ENCODE peak calls at places on chromosomes 13 and 19, in five cellular contexts. Y is epithelial cell of esophagus, M is lower leg skin, Q is brain microvascular endothelial cell, E is OCI-LY7. I is an unnamed sample.

GRCh38 chr13:111587249-111587648 is 266.8 kb downstream of the TEX29 start:
- DNase-seq in E (no peak), Y (no peak), Q (no peak), M (no peak), I (no peak)

GRCh38 chr13:42043676-42044075 is 4.8 kb upstream of the DGKH start:
- DNase-seq in E (no peak), Y (no peak), M (no peak), Q (no peak), I (no peak)

GRCh38 chr13:113800576-113800926 is 41.5 kb downstream of the TMEM255B start:
- DNase-seq in Y (no peak), Q (no peak), M (no peak), E (no peak), I (no peak)

GRCh38 chr13:64154514-64154913 is 2738.9 kb upstream of the PCDH20 start:
- DNase-seq in Q (no peak), Y (peak), E (no peak), M (no peak), I (peak)

GRCh38 chr13:112781881-112782361 is 92.1 kb downstream of the ATP11A start:
- DNase-seq in Q (no peak), M (no peak), E (no peak), Y (peak), I (peak)

GRCh38 chr13:81591528-81592220 is 1250.7 kb upstream of the SPRY2 start:
- DNase-seq in E (no peak), Q (no peak), M (no peak), Y (no peak), I (no peak)

GRCh38 chr19:6204212-6204611 is 68.7 kb downstream of the ACSBG2 start:
- DNase-seq in E (no peak), Q (no peak), M (peak), Y (no peak), I (no peak)

GRCh38 chr13:73072501-73072900 is 13.7 kb downstream of the KLF5 start:
- DNase-seq in M (no peak), E (no peak), Q (no peak), Y (no peak), I (no peak)

GRCh38 chr19:34265221-34265650 is 10.9 kb downstream of the GARRE1 start:
- DNase-seq in E (no peak), Y (peak), M (no peak), Q (no peak), I (no peak)

GRCh38 chr19:23415561-23416191 is 20.4 kb upstream of the ZNF91 start:
- DNase-seq in E (no peak), Y (peak), M (no peak), Q (no peak), I (no peak)

GRCh38 chr19:31676271-31677004 is 327.2 kb upstream of the TSHZ3 start:
- DNase-seq in M (no peak), Q (no peak), E (peak), Y (no peak), I (peak)

GRCh38 chr13:98459721-98460370 is 117.1 kb downstream of the STK24 start:
- DNase-seq in M (no peak), E (no peak), Q (no peak), Y (no peak), I (no peak)

GRCh38 chr13:104106705-104107393 is 1040.6 kb upstream of the SLC10A2 start:
- DNase-seq in Y (peak), Q (peak), E (no peak), M (no peak), I (no peak)

GRCh38 chr13:95160112-95160906 is 140.9 kb downstream of the ABCC4 start:
- DNase-seq in E (no peak), Q (no peak), Y (peak), M (no peak), I (no peak)

GRCh38 chr13:94408300-94409036 is 71.0 kb downstream of the DCT start:
- DNase-seq in Y (no peak), Q (no peak), E (no peak), M (no peak), I (no peak)

GRCh38 chr13:114134111-114134943 is 1.9 kb upstream of the RASA3 start:
- DNase-seq in M (no peak), Q (no peak), Y (no peak), E (no peak), I (no peak)

GRCh38 chr13:64471916-64472315 is 2758.2 kb downstream of the PCDH9 start:
- DNase-seq in Y (peak), E (no peak), Q (no peak), M (no peak), I (no peak)

GRCh38 chr13:93307166-93307565 is 80.6 kb downstream of the GPC6 start:
- DNase-seq in Q (no peak), E (no peak), M (no peak), Y (no peak), I (no peak)

GRCh38 chr13:23736541-23736940 is 152.7 kb downstream of the MIPEP start:
- DNase-seq in Y (no peak), M (no peak), E (no peak), Q (no peak), I (no peak)

GRCh38 chr19:40416918-40417713 is 3.9 kb upstream of the PRX start:
- DNase-seq in Y (peak), M (no peak), Q (no peak), E (peak), I (no peak)

GRCh38 chr13:113668491-113668971 is 1.5 kb downstream of the GRK1 start:
- DNase-seq in E (no peak), Y (no peak), Q (no peak), M (no peak), I (no peak)

GRCh38 chr13:27024062-27024461 is 147.5 kb downstream of the USP12 start:
- DNase-seq in E (no peak), Y (no peak), M (no peak), Q (no peak), I (no peak)

GRCh38 chr19:7705387-7706187 is 3.7 kb upstream of the FCER2 start:
- DNase-seq in Q (no peak), Y (no peak), M (peak), E (peak), I (no peak)

GRCh38 chr19:58228584-58229254 is at the start of gene ZNF544:
- DNase-seq in E (peak), Q (peak), M (peak), Y (peak), I (peak)

GRCh38 chr19:4871711-4872110 is 4.2 kb upstream of the PLIN3 start:
- DNase-seq in E (no peak), M (no peak), Q (no peak), Y (no peak), I (no peak)

GRCh38 chr19:4870025-4870700 is 2.7 kb upstream of the PLIN3 start:
- DNase-seq in Q (peak), E (no peak), M (peak), Y (peak), I (no peak)

GRCh38 chr19:4866595-4867424 is 657 bp downstream of the PLIN3 start:
- DNase-seq in Y (peak), E (peak), Q (no peak), M (peak), I (no peak)

GRCh38 chr19:4867534-4868285 is at the start of gene PLIN3:
- DNase-seq in M (peak), Q (peak), Y (peak), E (peak), I (peak)

DNA sequence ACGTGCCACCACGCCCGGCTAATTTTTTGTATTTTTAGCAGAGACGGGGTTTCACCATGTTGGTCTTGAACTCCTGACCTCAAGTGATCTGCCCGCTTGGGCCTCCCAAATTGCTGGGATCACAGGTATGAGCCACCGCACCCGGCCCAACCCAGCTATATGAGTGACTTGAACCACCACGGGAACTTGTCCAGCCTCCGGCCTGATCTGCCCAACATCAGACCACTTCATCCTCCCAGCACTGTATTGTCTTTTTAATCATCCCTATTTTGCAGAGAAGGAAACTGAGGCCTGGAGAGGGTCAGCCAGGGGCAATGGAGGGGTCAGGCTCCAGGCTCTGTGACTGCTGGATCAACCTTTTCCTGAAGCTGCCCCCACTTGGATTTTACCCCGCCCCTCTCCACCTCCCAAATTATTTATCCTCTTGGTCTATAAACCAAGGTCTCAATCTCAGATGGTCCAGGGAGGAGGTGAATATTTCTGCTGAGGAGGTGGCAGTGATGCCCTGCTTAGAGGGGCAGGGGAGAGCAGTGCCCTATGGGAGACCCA is 893 bp upstream of the PLIN3 start:
- DNase-seq in M (no peak), Q (no peak), E (no peak), Y (no peak), I (no peak)
- H3K4me3 ChIP-seq in M (no peak), Q (no peak), E (peak), Y (no peak), I (no peak)

DNA sequence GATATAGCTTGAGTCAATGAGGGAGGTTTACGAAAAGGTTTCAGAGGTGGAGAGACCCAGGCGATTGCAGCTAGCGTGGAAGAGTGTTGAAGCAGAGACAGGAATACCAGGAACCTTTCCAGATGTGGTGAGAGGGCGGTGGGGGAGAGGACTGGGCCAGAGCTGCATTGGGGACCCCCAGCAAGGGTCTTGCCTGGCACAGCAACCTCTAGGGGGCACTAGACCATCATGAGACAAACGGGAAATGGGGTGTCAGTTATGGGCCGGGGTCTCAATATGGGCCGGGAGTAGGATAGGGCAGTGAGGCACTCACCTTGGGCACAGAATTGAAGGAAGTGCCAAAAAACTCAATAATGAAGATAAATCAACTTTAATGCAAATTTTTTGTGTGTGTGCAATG is 2.1 kb upstream of the LRP3 start:
- DNase-seq in Q (no peak), M (no peak), E (no peak), Y (no peak), I (no peak)
- TF ChIP-seq CTCF in Q (peak), M (no peak), E (peak), Y (no peak), I (no peak)

DNA sequence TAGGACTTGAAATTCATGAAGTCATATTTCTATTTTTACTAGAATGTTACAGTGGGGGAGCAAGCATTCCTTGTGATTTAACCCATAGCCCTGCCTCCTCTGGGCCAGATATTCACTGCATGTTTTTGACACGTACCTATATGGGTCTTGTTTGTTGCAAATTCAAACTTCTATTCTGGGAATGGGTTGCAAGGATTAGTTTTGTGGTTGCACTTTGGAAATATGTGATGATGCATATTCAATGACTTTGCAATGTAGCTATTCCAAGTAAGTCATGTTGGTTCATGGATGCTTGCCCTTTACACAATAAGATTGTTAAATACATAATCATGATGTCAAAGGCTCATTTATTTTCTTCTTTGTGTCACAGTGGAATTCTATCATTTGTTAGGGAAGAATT is 440.8 kb downstream of the TDRD3 start:
- DNase-seq in E (no peak), M (no peak), Y (peak), Q (no peak), I (no peak)
- H3K4me3 ChIP-seq in E (no peak), M (no peak), Y (no peak), Q (no peak), I (no peak)

GRCh38 chr19:38974599-38975213 is 836 bp downstream of the FBXO17 start:
- DNase-seq in E (no peak), Q (no peak), Y (no peak), M (peak), I (no peak)
- TF ChIP-seq CTCF in E (no peak), Q (no peak), Y (no peak), M (no peak), I (no peak)

DNA sequence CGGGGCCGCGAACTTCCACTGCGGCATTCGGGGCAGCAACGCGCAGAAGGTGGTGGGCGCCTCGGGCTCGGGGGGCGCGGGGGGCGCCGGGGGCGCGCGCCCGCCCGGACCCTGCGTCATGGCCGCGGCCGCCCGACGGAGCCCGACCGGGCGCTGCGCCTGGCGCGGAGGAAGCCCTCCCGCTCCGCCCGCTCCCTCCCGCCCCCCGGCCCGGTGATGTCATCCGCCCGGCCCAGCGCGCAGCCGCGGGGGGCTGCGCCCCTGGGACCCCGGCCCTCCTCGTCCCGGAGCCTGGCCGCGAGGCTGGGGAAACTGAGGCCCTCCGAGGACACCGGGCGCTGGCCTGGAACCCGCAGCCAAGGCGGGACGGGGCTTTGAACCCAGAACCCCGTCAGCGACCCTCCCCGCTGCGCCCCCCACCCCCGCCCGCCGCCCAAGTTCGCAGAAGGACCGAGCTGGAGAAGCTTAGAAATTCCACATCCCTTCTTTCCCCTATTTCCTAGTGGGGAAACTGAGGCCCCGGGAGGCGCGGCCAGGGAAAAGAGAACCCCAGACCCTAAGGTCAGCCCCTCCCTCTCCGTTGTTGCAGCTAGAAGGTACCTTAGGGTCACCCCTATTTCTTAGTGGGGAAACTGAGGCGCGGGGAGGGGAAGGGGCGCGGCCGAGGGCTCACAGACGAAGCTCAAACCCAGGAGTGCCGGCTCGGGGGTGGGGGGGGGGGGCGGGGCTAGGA is at the start of gene SHC2:
- DNase-seq in Q (no peak), M (no peak), Y (no peak), E (no peak), I (no peak)
- H3K4me3 ChIP-seq in Q (peak), M (peak), Y (peak), E (no peak), I (peak)

I was measured in LNCaP clone FGC.